ENCODE peak calls at places on chromosomes 4 and X, in six cellular contexts. L is HuH-7, F is fibroblast of mammary gland, E is astrocyte, W is T-helper 2 cell, I is midbrain. U is an unnamed sample.

GRCh38 chr4:2789801-2790582 is 2.9 kb upstream of the SH3BP2 start:
- DNase-seq in L (no peak), F (no peak), E (no peak), W (no peak), I (no peak), U (no peak)

GRCh38 chrX:41730101-41730500 is 6.1 kb downstream of the GPR82 start:
- DNase-seq in L (no peak), F (peak), E (no peak), W (no peak), I (no peak), U (no peak)

GRCh38 chr4:104491396-104491821 is 3.3 kb downstream of the CXXC4 start:
- DNase-seq in L (no peak), F (peak), E (peak), W (no peak), I (peak), U (peak)

GRCh38 chr4:48237996-48238645 is 31.5 kb downstream of the TEC start:
- DNase-seq in L (no peak), F (peak), E (no peak), W (no peak), I (no peak), U (no peak)

GRCh38 chr4:8255698-8256441 is 13.7 kb upstream of the HTRA3 start:
- DNase-seq in L (no peak), F (peak), E (peak), W (no peak), I (no peak), U (no peak)

GRCh38 chr4:681736-682451 is 7.1 kb downstream of the SLC49A3 start:
- DNase-seq in L (peak), F (no peak), E (no peak), W (peak), I (no peak), U (no peak)

GRCh38 chr4:54229631-54230478 is 762 bp downstream of the PDGFRA start:
- DNase-seq in L (no peak), F (peak), E (peak), W (no peak), I (no peak), U (no peak)

GRCh38 chrX:138775501-138775900 is 64.0 kb upstream of the FGF13 start:
- DNase-seq in L (peak), F (peak), E (peak), W (peak), I (no peak), U (peak)

GRCh38 chr4:77600521-77601451 is 4.8 kb upstream of the CXCL13 start:
- DNase-seq in L (peak), F (peak), E (no peak), W (peak), I (no peak), U (peak)

GRCh38 chrX:14064632-14065432 is 35.1 kb upstream of the GEMIN8 start:
- DNase-seq in L (peak), F (peak), E (peak), W (no peak), I (no peak), U (no peak)

GRCh38 chr4:128517739-128518510 is 230.3 kb upstream of the PGRMC2 start:
- DNase-seq in L (peak), F (peak), E (peak), W (no peak), I (no peak), U (peak)

GRCh38 chrX:39764441-39764914 is 333.3 kb downstream of the BCOR start:
- DNase-seq in L (no peak), F (no peak), E (peak), W (no peak), I (no peak), U (no peak)

GRCh38 chrX:121782976-121783375 is 735.6 kb downstream of the GLUD2 start:
- DNase-seq in L (no peak), F (no peak), E (no peak), W (no peak), I (no peak), U (no peak)

GRCh38 chrX:152638443-152638904 is 779 bp downstream of the GABRQ start:
- DNase-seq in L (no peak), F (no peak), E (no peak), W (no peak), I (no peak), U (no peak)

GRCh38 chrX:70998402-70999027 is 67.6 kb upstream of the SLC7A3 start:
- DNase-seq in L (no peak), F (peak), E (peak), W (peak), I (peak), U (peak)

GRCh38 chr4:25941441-25941840 is 27.4 kb downstream of the SMIM20 start:
- DNase-seq in L (no peak), F (no peak), E (no peak), W (no peak), I (no peak), U (no peak)

GRCh38 chr4:162274354-162274753 is 110.6 kb upstream of the FSTL5 start:
- DNase-seq in L (no peak), F (no peak), E (no peak), W (no peak), I (peak), U (peak)

GRCh38 chr4:172962564-172963353 is 205.9 kb upstream of the GALNT7 start:
- DNase-seq in L (no peak), F (peak), E (peak), W (no peak), I (no peak), U (no peak)

GRCh38 chr4:7398104-7398423 is 36.7 kb downstream of the PSAPL1 start:
- DNase-seq in L (no peak), F (peak), E (peak), W (no peak), I (no peak), U (no peak)

GRCh38 chrX:70592091-70592490 is 147.5 kb downstream of the DLG3 start:
- DNase-seq in L (no peak), F (peak), E (peak), W (peak), I (no peak), U (no peak)

GRCh38 chrX:55486736-55487135 is 2.9 kb downstream of the USP51 start:
- DNase-seq in L (no peak), F (no peak), E (no peak), W (no peak), I (peak), U (peak)

GRCh38 chr4:142567199-142567598 is 278.9 kb downstream of the INPP4B start:
- DNase-seq in L (no peak), F (no peak), E (no peak), W (peak), I (no peak), U (no peak)

GRCh38 chrX:35622601-35623000 is 175.5 kb upstream of the MAGEB16 start:
- DNase-seq in L (no peak), F (no peak), E (no peak), W (no peak), I (no peak), U (no peak)

GRCh38 chrX:129524250-129524850 is 1.1 kb upstream of the SMARCA1 start:
- DNase-seq in L (no peak), F (no peak), E (no peak), W (no peak), I (no peak), U (no peak)

GRCh38 chrX:36407886-36408285 is 488.4 kb downstream of the CFAP47 start:
- DNase-seq in L (no peak), F (no peak), E (no peak), W (no peak), I (no peak), U (no peak)

GRCh38 chr4:7813674-7814073 is 126.0 kb downstream of the AFAP1 start:
- DNase-seq in L (no peak), F (peak), E (peak), W (peak), I (no peak), U (no peak)

GRCh38 chr4:25448379-25449109 is 71.5 kb downstream of the ANAPC4 start:
- DNase-seq in L (no peak), F (no peak), E (peak), W (no peak), I (no peak), U (no peak)

GRCh38 chr4:23368081-23368697 is 521.7 kb downstream of the PPARGC1A start:
- DNase-seq in L (peak), F (no peak), E (no peak), W (no peak), I (no peak), U (no peak)

GRCh38 chr4:68850293-68850692 is 34.5 kb downstream of the UGT2B10 start:
- DNase-seq in L (no peak), F (no peak), E (no peak), W (no peak), I (no peak), U (no peak)

GRCh38 chr4:28278676-28279075 is 1418.0 kb downstream of the STIM2 start:
- DNase-seq in L (no peak), F (peak), E (no peak), W (no peak), I (no peak), U (no peak)